ENCODE peak calls at places on chromosomes 5 and 9, in ten cellular contexts. U is small intestine; R is dorsolateral prefrontal cortex; L is AG08395; D is HS-5; T is KBM-7; C is tibial nerve; X is NCI-H748 treated with DMSO at 0.1 percent for 48 hours; I is pancreas; A is stimulated activated CD8-positive, alpha-beta memory T cell treated with anti-CD3 and anti-CD28 coated beads, Interleukin-12 subunit alpha, Interleukin-12 subunit beta, amount 100 ng/mL, for 1 hour. J is an unnamed sample.

GRCh38 chr5:73944581-73944980 is 318.6 kb downstream of the ARHGEF28 start:
- DNase-seq in U (no peak), R (no peak), L (no peak), D (no peak), T (no peak), C (no peak), X (no peak), I (no peak), A (no peak), J (no peak)

GRCh38 chr9:11038956-11039355 is 426.2 kb upstream of the PTPRD start:
- DNase-seq in U (no peak), R (no peak), L (no peak), D (no peak), T (no peak), C (no peak), X (no peak), I (no peak), A (no peak), J (no peak)

GRCh38 chr5:160488394-160488943 is 66.8 kb downstream of the PTTG1 start:
- DNase-seq in U (no peak), R (no peak), L (no peak), D (no peak), T (no peak), C (no peak), X (no peak), I (no peak), A (no peak), J (no peak)

GRCh38 chr9:69443178-69443577 is 118.2 kb downstream of the ENTREP1 start:
- DNase-seq in U (no peak), R (no peak), L (no peak), D (no peak), T (no peak), C (no peak), X (peak), I (no peak), A (no peak), J (no peak)

GRCh38 chr5:141757402-141757801 is 75.4 kb upstream of the ARAP3 start:
- DNase-seq in U (peak), R (no peak), L (peak), D (no peak), T (no peak), C (no peak), X (no peak), I (peak), A (no peak), J (no peak)

GRCh38 chr9:109232449-109232848 is 65.4 kb upstream of the FRRS1L start:
- DNase-seq in U (no peak), R (no peak), L (peak), D (peak), T (no peak), C (no peak), X (no peak), I (no peak), A (no peak), J (peak)

GRCh38 chr5:138051441-138052296 is 18.8 kb upstream of the FAM13B start:
- DNase-seq in U (peak), R (no peak), L (no peak), D (no peak), T (no peak), C (no peak), X (no peak), I (no peak), A (no peak), J (no peak)

GRCh38 chr5:173885481-173886010 is 2.6 kb upstream of the CPEB4 start:
- DNase-seq in U (peak), R (no peak), L (no peak), D (no peak), T (peak), C (no peak), X (no peak), I (no peak), A (no peak), J (no peak)

GRCh38 chr5:109454726-109455505 is 45.1 kb upstream of the PJA2 start:
- DNase-seq in U (no peak), R (no peak), L (peak), D (no peak), T (no peak), C (no peak), X (no peak), I (no peak), A (no peak), J (no peak)

GRCh38 chr5:107501965-107502691 is 168.6 kb downstream of the EFNA5 start:
- DNase-seq in U (no peak), R (no peak), L (peak), D (no peak), T (no peak), C (no peak), X (peak), I (no peak), A (no peak), J (no peak)

GRCh38 chr9:96222132-96222531 is 79.8 kb downstream of the HSD17B3 start:
- DNase-seq in U (no peak), R (no peak), L (peak), D (no peak), T (no peak), C (no peak), X (no peak), I (no peak), A (no peak), J (no peak)

J was measured in retinal pigment epithelial cell.